ENCODE peak calls at places on chromosome 18, in nine cellular contexts. U, D, Q, N, F, L, K, O and Z are unnamed samples.
A peak's percentile ranks its signal among the peaks of the same experiment; 100 is the strongest.

GRCh38 chr18:33181016-33181415 is 259.5 kb downstream of the CCDC178 start:
- DNase-seq in Q (no peak), F (no peak), N (no peak), O (no peak), K (no peak), U (no peak), D (no peak), L (peak; percentile 57), Z (no peak)

GRCh38 chr18:7349181-7349837 is 118.4 kb downstream of the LRRC30 start:
- DNase-seq in Q (no peak), O (no peak), U (no peak), D (no peak), N (no peak), F (no peak), L (peak; percentile 45), K (no peak), Z (no peak)

GRCh38 chr18:79405019-79405780 is 9.5 kb downstream of the NFATC1 start:
- DNase-seq in L (no peak), D (no peak), O (no peak), Q (no peak), K (no peak), F (no peak), N (no peak), U (no peak), Z (no peak)

GRCh38 chr18:9711361-9712129 is 3.4 kb downstream of the RAB31 start:
- DNase-seq in F (no peak), D (no peak), O (no peak), N (peak; percentile 66), L (no peak), K (no peak), Q (no peak), U (no peak), Z (peak; percentile 85)

GRCh38 chr18:70931942-70932814 is 643.3 kb downstream of the SOCS6 start:
- DNase-seq in K (peak; percentile 11), D (no peak), L (peak; percentile 49), U (peak; percentile 10), F (no peak), O (no peak), N (no peak), Q (peak; percentile 63), Z (peak; percentile 10)

GRCh38 chr18:35378206-35378795 is 1.2 kb upstream of the ZNF396 start:
- DNase-seq in O (no peak), Q (no peak), F (no peak), N (no peak), U (no peak), D (no peak), K (no peak), L (no peak), Z (no peak)

GRCh38 chr18:77198663-77199062 is 51.0 kb upstream of the GALR1 start:
- DNase-seq in U (no peak), D (no peak), L (no peak), O (no peak), K (no peak), Q (no peak), N (no peak), F (no peak), Z (no peak)

GRCh38 chr18:9850297-9850696 is 35.5 kb upstream of the TXNDC2 start:
- DNase-seq in O (no peak), N (no peak), U (no peak), L (no peak), D (no peak), K (no peak), Q (no peak), F (no peak), Z (no peak)

GRCh38 chr18:11089931-11090715 is 59.2 kb downstream of the PIEZO2 start:
- DNase-seq in N (no peak), Q (peak; percentile 42), F (no peak), D (no peak), O (no peak), K (no peak), L (no peak), U (no peak), Z (no peak)

GRCh38 chr18:79221136-79221535 is 151.9 kb downstream of the ATP9B start:
- DNase-seq in N (no peak), L (no peak), Q (no peak), K (no peak), O (no peak), D (no peak), U (no peak), F (no peak), Z (no peak)

GRCh38 chr18:47975701-47976100 is 45.2 kb upstream of the SMAD2 start:
- DNase-seq in Q (no peak), D (no peak), N (peak; percentile 53), L (no peak), O (no peak), U (no peak), K (peak; percentile 7), F (no peak), Z (no peak)
- TF ChIP-seq CTCF in Q (no peak), D (no peak), N (no peak), L (no peak), O (no peak), U (no peak), K (no peak), F (no peak), Z (no peak)

GRCh38 chr18:63216911-63217311 is 102.7 kb downstream of the BCL2 start:
- DNase-seq in K (no peak), D (no peak), L (peak; percentile 10), N (no peak), F (no peak), U (no peak), Q (no peak), O (no peak), Z (no peak)

GRCh38 chr18:63213331-63213900 is 106.2 kb downstream of the BCL2 start:
- DNase-seq in K (no peak), F (no peak), U (no peak), O (no peak), L (no peak), N (no peak), Q (no peak), D (no peak), Z (no peak)

GRCh38 chr18:63218472-63218871 is 101.1 kb downstream of the BCL2 start:
- DNase-seq in L (no peak), D (no peak), U (no peak), F (no peak), O (no peak), K (no peak), N (no peak), Q (no peak), Z (no peak)

GRCh38 chr18:63213936-63214671 is 105.5 kb downstream of the BCL2 start:
- DNase-seq in Q (no peak), U (no peak), L (no peak), O (no peak), N (no peak), K (no peak), F (no peak), D (no peak), Z (no peak)

DNA sequence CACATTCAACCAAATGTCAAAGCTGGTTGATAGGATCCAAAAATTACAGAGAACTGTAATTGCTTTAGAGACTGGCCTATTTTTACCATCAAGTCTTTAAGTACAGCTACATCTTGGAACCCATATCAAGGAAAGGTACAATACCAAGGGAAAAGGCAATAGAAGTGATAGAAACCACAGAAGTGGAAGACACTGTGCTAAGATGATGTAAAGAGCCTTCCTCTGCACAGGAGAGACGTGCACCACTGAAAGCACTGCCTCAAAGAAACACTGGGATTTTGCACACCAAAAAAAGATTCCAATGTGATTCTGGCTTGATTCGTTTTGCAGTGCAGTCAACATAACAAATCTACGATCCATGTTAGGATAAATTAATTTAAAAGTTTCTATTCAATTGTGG is 103.1 kb downstream of the BCL2 start:
- DNase-seq in D (no peak), Q (no peak), K (no peak), L (no peak), U (no peak), O (no peak), N (no peak), F (no peak), Z (no peak)
- TF ChIP-seq CTCF in D (no peak), Q (no peak), K (no peak), L (no peak), U (no peak), O (no peak), N (no peak), F (no peak), Z (no peak)

GRCh38 chr18:43931439-43931838 is 654.1 kb upstream of the SYT4 start:
- DNase-seq in O (no peak), F (no peak), Q (no peak), U (no peak), N (no peak), K (no peak), D (no peak), L (no peak), Z (no peak)
- TF ChIP-seq CTCF in O (no peak), F (no peak), Q (no peak), U (no peak), N (no peak), K (no peak), D (no peak), L (no peak), Z (no peak)

DNA sequence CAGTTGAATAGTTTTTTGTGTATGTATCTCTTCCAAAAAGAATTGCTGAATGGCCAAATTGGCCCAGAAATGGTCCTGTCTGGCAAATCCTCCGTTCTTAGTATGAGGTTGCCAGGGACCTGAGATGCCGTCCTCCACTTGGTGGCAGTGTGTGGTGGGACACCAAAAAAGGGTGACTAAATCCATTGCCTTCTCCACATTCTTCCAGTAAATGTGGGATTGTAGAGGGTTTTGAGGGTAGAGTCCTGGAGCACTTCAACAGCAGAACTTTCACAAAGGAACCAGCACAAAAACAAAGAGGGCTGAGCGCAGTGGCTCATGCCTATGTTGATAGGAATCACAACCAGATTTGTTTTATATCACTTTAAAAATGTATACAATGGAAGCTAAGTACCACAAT is 199.9 kb downstream of the BCL2 start:
- DNase-seq in O (no peak), N (no peak), U (no peak), Q (peak; percentile 37), F (no peak), D (peak; percentile 59), K (no peak), L (peak; percentile 39), Z (no peak)
- TF ChIP-seq CTCF in O (peak; percentile 51), N (peak; percentile 35), U (peak; percentile 73), Q (no peak), F (peak; percentile 14), D (peak; percentile 58), K (peak; percentile 63), L (peak; percentile 64), Z (peak; percentile 50)